ENCODE peak calls at places on chromosomes 5 and 9, in seven cellular contexts. J is CD4-positive, alpha-beta memory T cell; P is mammary epithelial cell; H is fibroblast of lung; V is T1000; G is activated effector memory CD4-positive, alpha-beta T cell treated with anti-CD3 and anti-CD28 coated beads, Interleukin-2, amount 50 U/mL, for 16 hours; L is occipital lobe. N is an unnamed sample.

GRCh38 chr5:458547-459353 is 15.8 kb downstream of the EXOC3 start:
- DNase-seq in J (no peak), P (peak; percentile 94), H (no peak), V (peak; percentile 13), G (peak; percentile 88), L (no peak), N (no peak)

GRCh38 chr9:87749335-87750035 is 23.6 kb downstream of the CTSL start:
- DNase-seq in J (no peak), P (no peak), H (no peak), V (no peak), G (no peak), L (no peak), N (no peak)

GRCh38 chr9:31542384-31543055 is 841.9 kb upstream of the ACO1 start:
- DNase-seq in J (peak; percentile 45), P (peak; percentile 77), H (peak; percentile 81), V (peak; percentile 2), G (peak; percentile 64), L (no peak), N (peak; percentile 8)

GRCh38 chr5:3963662-3964061 is 368.0 kb downstream of the IRX1 start:
- DNase-seq in J (no peak), P (no peak), H (no peak), V (no peak), G (no peak), L (no peak), N (no peak)

GRCh38 chr5:5276471-5276870 is 136.3 kb downstream of the ADAMTS16 start:
- DNase-seq in J (no peak), P (no peak), H (no peak), V (no peak), G (no peak), L (no peak), N (peak; percentile 10)

GRCh38 chr5:62489471-62489870 is 76.9 kb downstream of the IPO11 start:
- DNase-seq in J (no peak), P (no peak), H (peak; percentile 7), V (no peak), G (no peak), L (no peak), N (no peak)

GRCh38 chr9:115636596-115636995 is 517.0 kb upstream of the PAPPA start:
- DNase-seq in J (no peak), P (peak; percentile 3), H (no peak), V (no peak), G (no peak), L (no peak), N (no peak)

GRCh38 chr9:121771851-121772599 is 120.6 kb downstream of the DAB2IP start:
- DNase-seq in J (no peak), P (no peak), H (no peak), V (no peak), G (no peak), L (no peak), N (no peak)

GRCh38 chr5:32360906-32361305 is 48.2 kb upstream of the MTMR12 start:
- DNase-seq in J (no peak), P (no peak), H (no peak), V (no peak), G (no peak), L (no peak), N (peak; percentile 14)

GRCh38 chr5:124876564-124876963 is 130.1 kb upstream of the ZNF608 start:
- DNase-seq in J (no peak), P (no peak), H (no peak), V (no peak), G (no peak), L (no peak), N (no peak)

GRCh38 chr5:124444147-124444775 is 302.2 kb downstream of the ZNF608 start:
- DNase-seq in J (no peak), P (no peak), H (no peak), V (no peak), G (no peak), L (no peak), N (no peak)

GRCh38 chr5:142206801-142207200 is 98.2 kb downstream of the NDFIP1 start:
- DNase-seq in J (no peak), P (no peak), H (no peak), V (no peak), G (no peak), L (no peak), N (no peak)

GRCh38 chr5:129917224-129917623 is 13.0 kb downstream of the CHSY3 start:
- DNase-seq in J (no peak), P (peak; percentile 39), H (no peak), V (no peak), G (no peak), L (no peak), N (no peak)

GRCh38 chr9:88998506-88998905 is 7.2 kb downstream of the S1PR3 start:
- DNase-seq in J (no peak), P (no peak), H (peak; percentile 59), V (no peak), G (no peak), L (no peak), N (no peak)

GRCh38 chr5:137090151-137090550 is 409.0 kb downstream of the SPOCK1 start:
- DNase-seq in J (no peak), P (no peak), H (no peak), V (no peak), G (no peak), L (no peak), N (peak; percentile 79)

GRCh38 chr5:1643651-1644392 is 120.1 kb upstream of the LPCAT1 start:
- DNase-seq in J (no peak), P (peak; percentile 16), H (no peak), V (no peak), G (peak; percentile 59), L (no peak), N (peak; percentile 33)

GRCh38 chr5:92687793-92688467 is 893.1 kb downstream of the NR2F1-AS1 start:
- DNase-seq in J (no peak), P (peak; percentile 8), H (peak; percentile 87), V (no peak), G (no peak), L (no peak), N (peak; percentile 29)

GRCh38 chr9:100486479-100487176 is 13.7 kb downstream of the TMEFF1 start:
- DNase-seq in J (no peak), P (no peak), H (no peak), V (no peak), G (no peak), L (no peak), N (no peak)

GRCh38 chr5:13831236-13831810 is 113.2 kb downstream of the DNAH5 start:
- DNase-seq in J (no peak), P (peak; percentile 74), H (no peak), V (peak; percentile 2), G (no peak), L (peak; percentile 19), N (no peak)

GRCh38 chr5:71836547-71837112 is 117.6 kb downstream of the CARTPT start:
- DNase-seq in J (no peak), P (no peak), H (no peak), V (no peak), G (no peak), L (no peak), N (no peak)

GRCh38 chr9:128390150-128390812 is 19.1 kb downstream of the URM1 start:
- DNase-seq in J (no peak), P (no peak), H (no peak), V (no peak), G (no peak), L (no peak), N (no peak)

GRCh38 chr5:150082889-150083288 is 3.5 kb downstream of the CSF1R start:
- DNase-seq in J (no peak), P (no peak), H (no peak), V (no peak), G (no peak), L (no peak), N (no peak)

GRCh38 chr9:113886933-113887332 is 10.8 kb downstream of the ZNF618 start:
- DNase-seq in J (no peak), P (peak; percentile 43), H (no peak), V (no peak), G (no peak), L (no peak), N (no peak)

GRCh38 chr9:136047775-136048559 is 47.1 kb downstream of the NACC2 start:
- DNase-seq in J (no peak), P (no peak), H (no peak), V (no peak), G (no peak), L (no peak), N (no peak)

GRCh38 chr9:115591584-115591984 is 473.6 kb upstream of the TNC start:
- DNase-seq in J (no peak), P (peak; percentile 95), H (peak; percentile 99), V (peak; percentile 72), G (no peak), L (peak; percentile 6), N (peak; percentile 80)

GRCh38 chr9:109903515-109904138 is 123.6 kb downstream of the PALM2AKAP2 start:
- DNase-seq in J (peak; percentile 58), P (peak; percentile 53), H (peak; percentile 88), V (peak; percentile 27), G (peak; percentile 80), L (no peak), N (peak; percentile 47)

GRCh38 chr5:25570067-25570583 is 925.3 kb upstream of the CDH10 start:
- DNase-seq in J (no peak), P (no peak), H (no peak), V (no peak), G (no peak), L (no peak), N (peak; percentile 46)

GRCh38 chr5:151686673-151687378 is at the start of gene SPARC:
- DNase-seq in J (no peak), P (peak; percentile 80), H (peak; percentile 96), V (peak; percentile 73), G (no peak), L (peak; percentile 14), N (peak; percentile 92)

GRCh38 chr9:126499005-126499910 is 114.5 kb upstream of the LMX1B start:
- DNase-seq in J (peak; percentile 49), P (peak; percentile 30), H (peak; percentile 43), V (no peak), G (peak; percentile 82), L (no peak), N (peak; percentile 74)

GRCh38 chr9:8208465-8208864 is 408.9 kb upstream of the DMAC1 start:
- DNase-seq in J (no peak), P (no peak), H (peak; percentile 65), V (no peak), G (no peak), L (no peak), N (no peak)

GRCh38 chr5:130605200-130605599 is 559.9 kb downstream of the HINT1 start:
- DNase-seq in J (no peak), P (peak; percentile 49), H (no peak), V (no peak), G (no peak), L (no peak), N (peak; percentile 2)

GRCh38 chr5:16546712-16547111 is 70.1 kb downstream of the RETREG1 start:
- DNase-seq in J (no peak), P (no peak), H (no peak), V (no peak), G (no peak), L (no peak), N (no peak)

GRCh38 chr9:121700831-121701419 is 49.5 kb downstream of the DAB2IP start:
- DNase-seq in J (no peak), P (no peak), H (no peak), V (no peak), G (no peak), L (peak; percentile 54), N (no peak)

N was measured in ELF-1.